ENCODE peak calls at places on chromosomes 13 and 19, in four cellular contexts. K is GM12891, M is K562, G is H1. F is an unnamed sample.

GRCh38 chr13:110784748-110785147 is 71.2 kb downstream of the ING1 start:
- DNase-seq in M (no peak), K (no peak), G (no peak), F (no peak)

GRCh38 chr19:3057275-3057714 is 5.0 kb downstream of the TLE5 start:
- DNase-seq in K (no peak), G (peak), M (no peak), F (no peak)

GRCh38 chr13:31631716-31632115 is 107.6 kb upstream of the RXFP2 start:
- DNase-seq in K (no peak), G (no peak), M (no peak), F (no peak)

GRCh38 chr19:11151181-11151580 is 4.4 kb downstream of the SPC24 start:
- DNase-seq in G (no peak), K (no peak), M (no peak), F (no peak)

GRCh38 chr19:17718467-17718987 is 753 bp upstream of the MAP1S start:
- DNase-seq in K (no peak), G (no peak), M (no peak), F (no peak)

GRCh38 chr19:44747739-44748425 is 626 bp upstream of the BCL3 start:
- DNase-seq in K (no peak), G (peak), M (no peak), F (no peak)

GRCh38 chr13:40159736-40160135 is 504.3 kb downstream of the COG6 start:
- DNase-seq in K (no peak), M (no peak), G (no peak), F (no peak)

GRCh38 chr13:98335721-98336120 is 158.7 kb upstream of the RNF113B start:
- DNase-seq in G (no peak), M (no peak), K (no peak), F (no peak)

GRCh38 chr19:16180611-16181010 is 4.6 kb upstream of the FAM32A start:
- DNase-seq in M (no peak), G (no peak), K (no peak), F (no peak)

GRCh38 chr13:25249001-25249543 is 38.2 kb downstream of the MTMR6 start:
- DNase-seq in K (peak), M (no peak), G (no peak), F (no peak)

GRCh38 chr13:46184277-46184699 is 2.3 kb upstream of the LCP1 start:
- DNase-seq in G (peak), K (no peak), M (peak), F (no peak)

GRCh38 chr19:15463865-15464371 is 426 bp downstream of the RASAL3 start:
- DNase-seq in M (no peak), K (peak), G (no peak), F (peak)

GRCh38 chr13:36764957-36765356 is 54.1 kb upstream of the RFXAP start:
- DNase-seq in K (no peak), M (no peak), G (no peak), F (no peak)

GRCh38 chr13:110841846-110842245 is 73.0 kb downstream of the ANKRD10 start:
- DNase-seq in G (no peak), K (no peak), M (no peak), F (no peak)

GRCh38 chr19:47609885-47610545 is 1.1 kb downstream of the BICRA start:
- DNase-seq in G (peak), K (no peak), M (peak), F (no peak)

GRCh38 chr13:46265292-46265691 is 53.6 kb downstream of the LRRC63 start:
- DNase-seq in M (no peak), G (no peak), K (no peak), F (no peak)

GRCh38 chr13:93326427-93326826 is 99.8 kb downstream of the GPC6 start:
- DNase-seq in M (no peak), K (no peak), G (no peak), F (no peak)

GRCh38 chr19:40236366-40236765 is 9.9 kb upstream of the CCNP start:
- DNase-seq in G (no peak), M (no peak), K (no peak), F (no peak)

GRCh38 chr19:5207806-5208205 is 132.8 kb downstream of the PTPRS start:
- DNase-seq in K (no peak), G (no peak), M (no peak), F (no peak)

GRCh38 chr13:102847272-102848234 is 1.7 kb downstream of the ERCC5 start:
- DNase-seq in M (no peak), G (no peak), K (no peak), F (no peak)

GRCh38 chr13:27338816-27339215 is 68.2 kb downstream of the RASL11A start:
- DNase-seq in K (no peak), M (peak), G (no peak), F (no peak)

GRCh38 chr13:67230774-67231480 is 791 bp upstream of the PCDH9 start:
- DNase-seq in K (no peak), G (peak), M (peak), F (peak)

GRCh38 chr19:47790398-47790814 is 11.9 kb downstream of the SELENOW start:
- DNase-seq in K (peak), G (peak), M (peak), F (peak)

GRCh38 chr19:8445488-8446001 is 770 bp downstream of the HNRNPM start:
- DNase-seq in G (no peak), K (no peak), M (peak), F (peak)

GRCh38 chr19:8681345-8682021 is 17.1 kb downstream of the ACTL9 start:
- DNase-seq in G (no peak), K (no peak), M (no peak), F (no peak)

GRCh38 chr13:113411216-113412023 is 41.9 kb downstream of the ADPRHL1 start:
- DNase-seq in M (no peak), K (no peak), G (no peak), F (no peak)

GRCh38 chr13:31846984-31847752 is 107.8 kb downstream of the RXFP2 start:
- DNase-seq in M (peak), K (no peak), G (no peak), F (no peak)

GRCh38 chr13:36601186-36601585 is 72.6 kb upstream of the SERTM1 start:
- DNase-seq in K (no peak), G (no peak), M (no peak), F (no peak)

GRCh38 chr19:15251010-15251748 is 18.9 kb upstream of the EPHX3 start:
- DNase-seq in G (no peak), K (no peak), M (no peak), F (no peak)

GRCh38 chr19:29489182-29489951 is 36.4 kb upstream of the VSTM2B start:
- DNase-seq in G (no peak), M (no peak), K (no peak), F (no peak)

GRCh38 chr13:31452525-31452924 is 252.8 kb downstream of the B3GLCT start:
- DNase-seq in G (peak), M (no peak), K (no peak), F (no peak)

GRCh38 chr13:106038752-106039151 is 496.7 kb downstream of the EFNB2 start:
- DNase-seq in G (no peak), M (no peak), K (no peak), F (no peak)

GRCh38 chr19:40223135-40223822 is 3.2 kb downstream of the CCNP start:
- DNase-seq in M (no peak), G (peak), K (no peak), F (no peak)

GRCh38 chr13:22698477-22698876 is 482.3 kb upstream of the SGCG start:
- DNase-seq in K (no peak), G (no peak), M (no peak), F (no peak)

GRCh38 chr19:19602136-19602712 is 16.3 kb downstream of the PBX4 start:
- DNase-seq in K (no peak), M (no peak), G (no peak), F (no peak)

GRCh38 chr19:42277821-42278809 is 9.1 kb downstream of the CIC start:
- DNase-seq in G (no peak), K (no peak), M (no peak), F (no peak)

GRCh38 chr19:42281175-42282035 is 12.4 kb downstream of the CIC start:
- DNase-seq in K (no peak), M (peak), G (peak), F (no peak)

GRCh38 chr19:42279148-42279901 is 10.3 kb downstream of the CIC start:
- DNase-seq in K (no peak), M (no peak), G (no peak), F (no peak)

GRCh38 chr19:42280761-42281174 is 11.7 kb downstream of the CIC start:
- DNase-seq in M (peak), G (no peak), K (no peak), F (no peak)

DNA sequence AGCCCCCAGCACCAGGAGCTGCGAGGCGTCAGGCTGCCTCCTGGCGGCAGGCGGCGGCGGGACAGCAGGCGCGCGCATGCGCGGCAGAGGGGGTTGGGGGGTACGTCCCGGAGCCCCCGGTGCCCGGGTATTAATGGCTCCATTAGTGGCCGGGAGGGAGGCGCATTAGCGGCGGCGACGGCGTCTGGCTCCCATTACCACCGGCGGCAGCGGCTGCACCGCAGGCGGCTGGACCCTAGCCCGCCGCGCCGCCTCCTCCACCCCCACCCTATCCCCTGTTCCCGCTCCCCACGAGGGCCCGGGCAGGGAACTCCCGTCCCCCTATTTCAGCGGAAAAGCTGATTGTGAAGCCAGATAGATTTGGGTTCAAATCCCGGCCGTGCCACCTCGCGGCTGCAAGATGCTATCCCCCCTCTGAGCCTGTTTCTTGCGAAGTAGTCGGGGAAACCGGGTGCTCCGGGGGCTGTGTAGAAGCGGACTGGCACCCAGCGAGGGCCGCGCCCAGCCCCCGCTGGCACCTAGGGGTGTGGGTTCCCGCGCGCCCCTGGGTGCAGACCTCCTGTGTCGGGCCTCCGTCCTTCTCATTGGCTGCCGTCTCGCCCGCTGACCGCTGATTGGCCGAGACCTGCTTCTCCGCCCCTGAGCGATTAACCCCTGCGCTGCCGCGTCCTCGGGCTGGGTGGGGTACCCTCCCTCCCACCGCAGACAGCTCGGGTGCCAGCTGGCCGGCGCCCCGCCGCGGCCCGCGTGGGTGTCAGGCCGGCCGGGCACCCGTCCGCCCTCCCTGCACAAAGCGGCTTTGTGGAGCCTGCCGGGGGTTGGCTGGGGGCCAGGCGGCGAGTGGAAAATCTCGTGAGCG is 11.1 kb downstream of the CIC start:
- DNase-seq in M (peak), G (peak), K (peak), F (peak)
- TF ChIP-seq POLR2A in M (peak), G (peak), K (peak), F (peak)

GRCh38 chr19:41531438-41532311 is 44.3 kb upstream of the CEACAM21 start:
- DNase-seq in G (no peak), M (peak), K (peak), F (peak)
- TF ChIP-seq TAF1 in G (no peak), M (no peak), K (peak), F (peak)

DNA sequence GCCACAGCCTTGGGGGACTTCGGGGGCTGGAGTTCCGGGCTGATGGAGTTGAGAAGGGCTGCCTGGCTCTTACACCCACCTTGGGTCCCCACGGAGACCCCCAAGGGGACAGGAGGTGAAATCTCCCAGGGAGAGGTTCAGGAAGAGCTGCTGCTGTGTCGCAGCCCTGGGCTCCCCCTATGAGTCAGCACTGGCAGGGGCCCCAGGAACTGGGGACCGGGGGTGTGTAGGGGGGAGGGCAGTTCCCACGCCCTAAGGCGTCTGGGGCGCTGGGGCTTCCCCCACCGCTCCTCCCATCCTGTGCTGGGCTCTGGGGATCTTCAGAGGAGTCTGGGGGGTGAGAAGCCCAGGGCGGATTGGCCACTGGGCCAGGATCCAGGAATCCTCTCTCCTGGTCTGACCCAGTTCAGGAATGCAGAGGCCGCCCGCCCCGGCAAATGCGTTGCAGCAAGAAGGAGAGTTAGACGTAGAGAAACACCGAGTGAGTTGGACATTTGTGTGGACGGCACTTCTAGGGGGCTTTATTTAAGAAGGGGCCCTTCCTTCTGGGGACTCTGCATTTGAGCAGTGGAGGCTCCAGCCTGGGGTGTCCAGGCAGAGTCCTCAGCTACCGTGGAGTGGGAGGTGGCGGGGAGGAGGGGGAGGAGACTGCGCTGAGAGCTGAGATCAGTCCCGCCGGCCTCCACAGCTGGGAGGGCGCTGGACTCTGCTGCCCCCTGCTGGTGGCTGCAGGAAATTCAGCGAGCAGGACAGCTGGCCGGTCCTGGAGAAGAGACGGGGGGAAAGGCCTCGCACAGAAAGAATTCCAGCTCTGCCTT is 15.0 kb upstream of the NANOS3 start:
- DNase-seq in M (peak), G (peak), K (peak), F (peak)
- TF ChIP-seq POLR2A in M (peak), G (peak), K (peak), F (peak)

GRCh38 chr19:34291235-34291634 is 36.9 kb downstream of the GARRE1 start:
- DNase-seq in K (no peak), M (no peak), G (no peak), F (no peak)

GRCh38 chr19:34282611-34283519 is 28.5 kb downstream of the GARRE1 start:
- DNase-seq in M (no peak), K (no peak), G (no peak), F (no peak)

GRCh38 chr19:34287676-34288140 is 33.4 kb downstream of the GARRE1 start:
- DNase-seq in K (no peak), G (no peak), M (no peak), F (no peak)

DNA sequence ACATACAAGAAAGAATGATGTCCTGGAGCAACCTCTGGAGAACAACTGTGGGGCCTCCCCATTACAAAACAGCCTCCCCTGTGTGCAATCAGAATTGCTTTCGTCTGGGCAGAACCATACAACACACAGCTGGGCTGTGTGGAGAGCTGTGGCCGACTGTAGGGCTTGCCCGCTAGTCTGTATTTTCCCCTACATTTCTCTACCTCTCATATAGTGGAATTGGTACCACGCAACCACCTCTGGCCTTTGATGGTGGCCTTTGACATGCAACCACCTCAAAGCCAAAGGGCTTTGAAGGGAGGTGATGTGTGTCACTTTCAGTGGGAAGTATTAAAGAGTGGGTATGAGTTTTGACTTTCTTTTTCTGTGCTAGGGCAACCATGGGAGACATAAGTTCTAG is 34.0 kb downstream of the GARRE1 start:
- DNase-seq in G (no peak), M (no peak), K (no peak), F (no peak)
- TF ChIP-seq TAF1 in G (no peak), M (no peak), K (no peak), F (no peak)

DNA sequence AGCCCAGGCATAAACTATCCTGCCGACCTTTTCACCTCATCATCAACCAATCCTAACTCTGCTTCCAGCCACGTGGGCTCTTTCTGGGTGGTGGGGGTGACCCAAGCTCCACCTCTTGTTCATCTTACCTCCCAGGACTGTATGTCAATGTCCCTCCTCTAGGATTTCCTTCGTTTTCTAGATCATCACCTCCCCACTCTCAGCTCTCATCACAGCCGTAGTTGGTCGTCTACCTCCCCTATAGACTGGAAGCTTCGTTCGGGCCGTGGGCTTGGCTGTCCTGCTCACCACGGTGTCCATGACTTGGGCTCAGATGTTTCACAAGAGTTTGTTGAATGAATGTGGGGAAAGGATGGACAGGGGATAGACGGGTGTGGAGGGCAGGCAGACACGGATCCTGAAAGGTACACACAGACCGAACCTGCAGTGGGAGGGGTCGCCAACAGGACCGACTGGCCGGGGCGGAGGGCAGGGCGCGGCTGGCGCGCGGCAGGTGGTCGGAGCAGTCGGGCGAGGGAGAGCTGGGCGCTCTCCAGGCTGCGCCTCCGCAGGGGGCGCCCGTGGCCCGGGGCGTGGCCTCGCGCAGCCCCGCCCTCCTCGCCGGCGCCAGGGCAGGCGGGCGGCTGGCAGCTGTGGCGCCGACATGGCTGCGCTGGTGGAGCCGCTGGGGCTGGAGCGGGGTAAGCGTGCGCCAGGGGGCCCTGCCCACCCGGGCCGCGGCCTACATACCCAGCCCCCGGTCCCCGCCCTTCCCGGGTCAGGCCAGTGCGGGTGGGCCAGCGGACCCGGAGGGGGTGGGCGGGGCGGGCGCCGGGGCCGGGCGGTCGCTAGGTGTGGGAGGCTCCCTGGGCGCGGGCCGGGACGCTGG is at the start of gene LIN7B:
- DNase-seq in K (peak), M (peak), G (peak), F (peak)
- TF ChIP-seq POLR2A in K (no peak), M (peak), G (no peak), F (no peak)

GRCh38 chr13:41858783-41859182 is 102.1 kb downstream of the VWA8 start:
- DNase-seq in K (no peak), G (no peak), M (no peak), F (no peak)
- TF ChIP-seq TAF1 in K (no peak), G (no peak), M (no peak), F (no peak)

F was measured in GM12892.